ENCODE peak calls at places on chromosomes 6 and 20, in seven cellular contexts. P is retinal pigment epithelial cell, X is NCI-H510A treated with DMSO at 0.1 percent for 48 hours, C is hepatocyte, S is choroid plexus epithelial cell, L is T-helper 1 cell, A is adipocyte. W is an unnamed sample.
A peak's percentile ranks its signal among the peaks of the same experiment; 100 is the strongest.

GRCh38 chr6:169452117-169452868 is 198.6 kb upstream of the THBS2 start:
- DNase-seq in A (peak; percentile 86), L (no peak), P (no peak), S (peak; percentile 98), X (no peak), C (no peak), W (no peak)

GRCh38 chr20:20549699-20550098 is 162.7 kb downstream of the RALGAPA2 start:
- DNase-seq in P (no peak), L (no peak), A (peak; percentile 77), S (peak; percentile 79), C (peak; percentile 67), X (peak; percentile 66), W (no peak)

GRCh38 chr6:16850332-16851022 is 89.2 kb upstream of the ATXN1 start:
- DNase-seq in P (no peak), A (peak; percentile 36), S (no peak), L (no peak), X (no peak), C (no peak), W (no peak)

GRCh38 chr20:6081236-6081635 is 27.4 kb upstream of the LRRN4 start:
- DNase-seq in A (peak; percentile 14), L (no peak), C (no peak), X (no peak), P (no peak), S (peak; percentile 50), W (no peak)

GRCh38 chr20:19712737-19713260 is 45.3 kb upstream of the RIN2 start:
- DNase-seq in X (no peak), L (no peak), S (no peak), C (no peak), A (peak; percentile 64), P (no peak), W (no peak)

GRCh38 chr20:47970282-47970903 is 185.1 kb upstream of the SULF2 start:
- DNase-seq in X (no peak), S (no peak), P (no peak), L (no peak), C (peak; percentile 51), A (no peak), W (no peak)

GRCh38 chr6:81696505-81696904 is 56.0 kb downstream of the TENT5A start:
- DNase-seq in X (peak; percentile 47), S (peak; percentile 58), A (no peak), L (no peak), P (peak; percentile 94), C (peak; percentile 55), W (no peak)

GRCh38 chr6:98944598-98945011 is 3.1 kb downstream of the FBXL4 start:
- DNase-seq in L (no peak), A (peak; percentile 37), C (peak; percentile 31), P (no peak), S (peak; percentile 77), X (no peak), W (no peak)

GRCh38 chr6:136347847-136348246 is 58.2 kb upstream of the BCLAF1 start:
- DNase-seq in L (no peak), X (no peak), C (no peak), S (no peak), A (peak; percentile 18), P (no peak), W (no peak)

GRCh38 chr6:149454405-149454848 is 30.4 kb downstream of the ZC3H12D start:
- DNase-seq in C (peak; percentile 41), S (peak; percentile 97), X (no peak), P (peak; percentile 62), L (no peak), A (peak; percentile 90), W (no peak)

GRCh38 chr6:17714879-17715860 is 8.4 kb upstream of the NUP153 start:
- DNase-seq in S (peak; percentile 89), P (peak; percentile 60), A (peak; percentile 83), X (no peak), C (peak; percentile 35), L (peak; percentile 82), W (no peak)

GRCh38 chr6:30447237-30447636 is 42.1 kb upstream of the HLA-E start:
- DNase-seq in C (peak; percentile 13), S (peak; percentile 21), P (no peak), A (no peak), X (no peak), L (no peak), W (peak; percentile 67)

GRCh38 chr20:63409066-63409833 is 48.1 kb upstream of the CHRNA4 start:
- DNase-seq in C (no peak), X (no peak), S (no peak), P (no peak), L (no peak), A (no peak), W (no peak)

GRCh38 chr6:149915970-149916865 is 6.7 kb downstream of the RAET1G start:
- DNase-seq in S (no peak), A (no peak), X (no peak), P (no peak), C (no peak), L (no peak), W (no peak)

GRCh38 chr6:108655840-108656650 is 95.3 kb downstream of the FOXO3 start:
- DNase-seq in C (peak; percentile 50), P (no peak), X (no peak), S (peak; percentile 79), L (no peak), A (peak; percentile 90), W (no peak)

GRCh38 chr6:164163239-164163638 is 748.7 kb downstream of the QKI start:
- DNase-seq in A (no peak), C (no peak), S (no peak), X (no peak), L (no peak), P (no peak), W (no peak)

GRCh38 chr6:11069760-11070159 is 23.9 kb upstream of the SMIM13 start:
- DNase-seq in A (no peak), C (no peak), P (no peak), X (no peak), L (no peak), S (no peak), W (no peak)

GRCh38 chr6:15572296-15573016 is 90.4 kb downstream of the DTNBP1 start:
- DNase-seq in X (no peak), A (no peak), S (no peak), L (no peak), C (no peak), P (no peak), W (no peak)

GRCh38 chr6:151289399-151290007 is 49.7 kb downstream of the AKAP12 start:
- DNase-seq in S (peak; percentile 51), X (no peak), A (no peak), C (no peak), L (peak; percentile 45), P (no peak), W (no peak)

GRCh38 chr20:57513199-57513598 is 11.7 kb downstream of the CTCFL start:
- DNase-seq in S (peak; percentile 13), P (no peak), C (no peak), L (no peak), X (no peak), A (no peak), W (no peak)

GRCh38 chr20:19212524-19213502 is at the start of gene SLC24A3:
- DNase-seq in A (peak; percentile 78), X (peak; percentile 78), C (peak; percentile 86), P (no peak), S (peak; percentile 63), L (no peak), W (peak; percentile 89)

GRCh38 chr20:2470051-2470431 is 548 bp downstream of the SNRPB start:
- DNase-seq in P (no peak), X (peak; percentile 67), L (peak; percentile 70), C (peak; percentile 54), S (peak; percentile 62), A (peak; percentile 74), W (no peak)

GRCh38 chr6:148340586-148341297 is 1.9 kb upstream of the SASH1 start:
- DNase-seq in C (no peak), S (no peak), A (no peak), P (no peak), X (no peak), L (no peak), W (no peak)

GRCh38 chr6:80535914-80536565 is 429.6 kb downstream of the BCKDHB start:
- DNase-seq in C (no peak), S (peak; percentile 45), L (no peak), A (no peak), P (no peak), X (no peak), W (no peak)

GRCh38 chr6:141956046-141956761 is 176.5 kb upstream of the GJE1 start:
- DNase-seq in S (peak; percentile 5), L (no peak), P (peak; percentile 68), A (peak; percentile 40), C (peak; percentile 35), X (no peak), W (no peak)

GRCh38 chr6:148996815-148997214 is 250.0 kb downstream of the UST start:
- DNase-seq in L (no peak), C (no peak), A (peak; percentile 33), X (no peak), P (no peak), S (peak; percentile 46), W (no peak)

GRCh38 chr6:17640477-17640917 is 40.4 kb downstream of the FAM8A1 start:
- DNase-seq in C (no peak), S (peak; percentile 86), A (peak; percentile 45), P (no peak), X (no peak), L (no peak), W (no peak)

GRCh38 chr20:35902545-35902941 is 51.8 kb downstream of the SCAND1 start:
- DNase-seq in P (no peak), L (no peak), C (peak; percentile 11), S (no peak), A (no peak), X (no peak), W (no peak)

GRCh38 chr20:16385462-16385861 is 187.8 kb downstream of the KIF16B start:
- DNase-seq in A (no peak), X (peak; percentile 77), C (no peak), S (no peak), P (no peak), L (no peak), W (no peak)

GRCh38 chr6:28657756-28658465 is 132.2 kb downstream of the GPX5 start:
- DNase-seq in S (peak; percentile 75), A (peak; percentile 79), C (peak; percentile 80), L (peak; percentile 34), X (no peak), P (peak; percentile 9), W (peak; percentile 78)

GRCh38 chr20:34954905-34955231 is 738 bp downstream of the GSS start:
- DNase-seq in L (no peak), P (no peak), S (peak; percentile 30), X (no peak), A (no peak), C (peak; percentile 28), W (no peak)

GRCh38 chr6:157879034-157879872 is 56.2 kb downstream of the SNX9 start:
- DNase-seq in S (no peak), L (peak; percentile 53), A (no peak), X (no peak), P (no peak), C (no peak), W (no peak)

GRCh38 chr6:43758617-43759050 is 11.4 kb upstream of the VEGFA start:
- DNase-seq in L (no peak), S (no peak), P (no peak), C (no peak), A (peak; percentile 48), X (no peak), W (peak; percentile 78)

GRCh38 chr20:5171074-5171789 is 44.4 kb downstream of the CDS2 start:
- DNase-seq in L (no peak), S (peak; percentile 54), P (no peak), A (no peak), X (no peak), C (no peak), W (peak; percentile 58)

GRCh38 chr20:35421322-35421721 is 9.5 kb upstream of the UQCC1 start:
- DNase-seq in A (no peak), X (no peak), S (no peak), C (no peak), L (no peak), P (no peak), W (no peak)

GRCh38 chr6:44667226-44667625 is 279.7 kb downstream of the CDC5L start:
- DNase-seq in P (peak; percentile 67), C (no peak), A (peak; percentile 90), S (peak; percentile 93), L (no peak), X (no peak), W (peak; percentile 51)

GRCh38 chr20:63419299-63419698 is 53.2 kb downstream of the KCNQ2 start:
- DNase-seq in P (no peak), X (no peak), C (no peak), L (no peak), S (no peak), A (no peak), W (no peak)

GRCh38 chr20:17646901-17647301 is 35.1 kb downstream of the RRBP1 start:
- DNase-seq in L (no peak), C (no peak), S (no peak), A (no peak), P (no peak), X (peak; percentile 73), W (no peak)

W was measured in ecto neural progenitor cell.